ENCODE peak calls at places on chromosomes 16 and 17, in seven cellular contexts. One of them, this sample, is unnamed.

GRCh38 chr17:17921192-17922082 is 50.8 kb downstream of the TOM1L2 start:
- DNase-seq in NCI-H1092 treated with DMSO at 0.1 percent for 48 hours: no peak
- DNase-seq in activated naive CD8-positive, alpha-beta T cell treated with anti-CD3 and anti-CD28 coated beads for 36 hours: no peak
- DNase-seq in T-cell: no peak
- DNase-seq in progenitor cell of endocrine pancreas: no peak
- DNase-seq in naive B cell: no peak
- DNase-seq in CD8-positive, alpha-beta memory T cell: no peak
- DNase-seq in this sample: peak; percentile 32

GRCh38 chr16:2971134-2971984 is 2.2 kb downstream of the PAQR4 start:
- DNase-seq in naive B cell: no peak
- DNase-seq in CD8-positive, alpha-beta memory T cell: no peak
- DNase-seq in progenitor cell of endocrine pancreas: no peak
- DNase-seq in NCI-H1092 treated with DMSO at 0.1 percent for 48 hours: no peak
- DNase-seq in activated naive CD8-positive, alpha-beta T cell treated with anti-CD3 and anti-CD28 coated beads for 36 hours: no peak
- DNase-seq in T-cell: no peak
- DNase-seq in this sample: no peak

GRCh38 chr17:67059372-67059771 is 15.0 kb downstream of the CACNG1 start:
- DNase-seq in activated naive CD8-positive, alpha-beta T cell treated with anti-CD3 and anti-CD28 coated beads for 36 hours: no peak
- DNase-seq in NCI-H1092 treated with DMSO at 0.1 percent for 48 hours: no peak
- DNase-seq in naive B cell: no peak
- DNase-seq in T-cell: no peak
- DNase-seq in progenitor cell of endocrine pancreas: no peak
- DNase-seq in CD8-positive, alpha-beta memory T cell: no peak
- DNase-seq in this sample: no peak

GRCh38 chr17:6079155-6079554 is 9.0 kb downstream of the WSCD1 start:
- DNase-seq in progenitor cell of endocrine pancreas: no peak
- DNase-seq in NCI-H1092 treated with DMSO at 0.1 percent for 48 hours: no peak
- DNase-seq in naive B cell: no peak
- DNase-seq in activated naive CD8-positive, alpha-beta T cell treated with anti-CD3 and anti-CD28 coated beads for 36 hours: no peak
- DNase-seq in T-cell: no peak
- DNase-seq in CD8-positive, alpha-beta memory T cell: no peak
- DNase-seq in this sample: no peak

GRCh38 chr17:77649717-77650211 is 308.7 kb upstream of the TNRC6C start:
- DNase-seq in CD8-positive, alpha-beta memory T cell: no peak
- DNase-seq in progenitor cell of endocrine pancreas: no peak
- DNase-seq in naive B cell: no peak
- DNase-seq in NCI-H1092 treated with DMSO at 0.1 percent for 48 hours: no peak
- DNase-seq in T-cell: no peak
- DNase-seq in activated naive CD8-positive, alpha-beta T cell treated with anti-CD3 and anti-CD28 coated beads for 36 hours: no peak
- DNase-seq in this sample: no peak

GRCh38 chr16:89096768-89097527 is 3.3 kb downstream of the ACSF3 start:
- DNase-seq in naive B cell: no peak
- DNase-seq in CD8-positive, alpha-beta memory T cell: peak; percentile 30
- DNase-seq in T-cell: peak; percentile 69
- DNase-seq in activated naive CD8-positive, alpha-beta T cell treated with anti-CD3 and anti-CD28 coated beads for 36 hours: peak; percentile 66
- DNase-seq in progenitor cell of endocrine pancreas: no peak
- DNase-seq in NCI-H1092 treated with DMSO at 0.1 percent for 48 hours: no peak
- DNase-seq in this sample: no peak

GRCh38 chr17:2902546-2902945 is 106.3 kb downstream of the RAP1GAP2 start:
- DNase-seq in naive B cell: no peak
- DNase-seq in T-cell: no peak
- DNase-seq in activated naive CD8-positive, alpha-beta T cell treated with anti-CD3 and anti-CD28 coated beads for 36 hours: no peak
- DNase-seq in CD8-positive, alpha-beta memory T cell: no peak
- DNase-seq in NCI-H1092 treated with DMSO at 0.1 percent for 48 hours: no peak
- DNase-seq in progenitor cell of endocrine pancreas: no peak
- DNase-seq in this sample: no peak

GRCh38 chr16:54928421-54929089 is 2.1 kb upstream of the IRX5 start:
- DNase-seq in CD8-positive, alpha-beta memory T cell: peak; percentile 29
- DNase-seq in T-cell: no peak
- DNase-seq in naive B cell: no peak
- DNase-seq in activated naive CD8-positive, alpha-beta T cell treated with anti-CD3 and anti-CD28 coated beads for 36 hours: peak; percentile 45
- DNase-seq in NCI-H1092 treated with DMSO at 0.1 percent for 48 hours: peak; percentile 76
- DNase-seq in progenitor cell of endocrine pancreas: no peak
- DNase-seq in this sample: peak; percentile 71

GRCh38 chr17:18248300-18248731 is 10.2 kb downstream of the FLII start:
- DNase-seq in T-cell: peak; percentile 66
- DNase-seq in naive B cell: peak; percentile 61
- DNase-seq in NCI-H1092 treated with DMSO at 0.1 percent for 48 hours: peak; percentile 27
- DNase-seq in CD8-positive, alpha-beta memory T cell: peak; percentile 45
- DNase-seq in activated naive CD8-positive, alpha-beta T cell treated with anti-CD3 and anti-CD28 coated beads for 36 hours: peak; percentile 67
- DNase-seq in progenitor cell of endocrine pancreas: peak; percentile 49
- DNase-seq in this sample: peak; percentile 60

GRCh38 chr16:64225696-64226095 is 896.2 kb downstream of the CDH11 start:
- DNase-seq in T-cell: no peak
- DNase-seq in CD8-positive, alpha-beta memory T cell: no peak
- DNase-seq in NCI-H1092 treated with DMSO at 0.1 percent for 48 hours: no peak
- DNase-seq in activated naive CD8-positive, alpha-beta T cell treated with anti-CD3 and anti-CD28 coated beads for 36 hours: no peak
- DNase-seq in progenitor cell of endocrine pancreas: no peak
- DNase-seq in naive B cell: no peak
- DNase-seq in this sample: no peak

GRCh38 chr16:3690991-3691720 is 26.2 kb downstream of the TRAP1 start:
- DNase-seq in progenitor cell of endocrine pancreas: no peak
- DNase-seq in naive B cell: no peak
- DNase-seq in NCI-H1092 treated with DMSO at 0.1 percent for 48 hours: no peak
- DNase-seq in T-cell: no peak
- DNase-seq in CD8-positive, alpha-beta memory T cell: no peak
- DNase-seq in activated naive CD8-positive, alpha-beta T cell treated with anti-CD3 and anti-CD28 coated beads for 36 hours: no peak
- DNase-seq in this sample: no peak

GRCh38 chr16:10250137-10250850 is 68.1 kb upstream of the GRIN2A start:
- DNase-seq in NCI-H1092 treated with DMSO at 0.1 percent for 48 hours: no peak
- DNase-seq in CD8-positive, alpha-beta memory T cell: no peak
- DNase-seq in T-cell: no peak
- DNase-seq in activated naive CD8-positive, alpha-beta T cell treated with anti-CD3 and anti-CD28 coated beads for 36 hours: no peak
- DNase-seq in naive B cell: no peak
- DNase-seq in progenitor cell of endocrine pancreas: no peak
- DNase-seq in this sample: no peak

GRCh38 chr17:751269-752001 is 629 bp downstream of the GEMIN4 start:
- DNase-seq in CD8-positive, alpha-beta memory T cell: peak; percentile 33
- DNase-seq in activated naive CD8-positive, alpha-beta T cell treated with anti-CD3 and anti-CD28 coated beads for 36 hours: peak; percentile 59
- DNase-seq in T-cell: peak; percentile 50
- DNase-seq in NCI-H1092 treated with DMSO at 0.1 percent for 48 hours: no peak
- DNase-seq in naive B cell: peak; percentile 70
- DNase-seq in progenitor cell of endocrine pancreas: no peak
- DNase-seq in this sample: peak; percentile 35

GRCh38 chr17:17666111-17666714 is 15.0 kb upstream of the RAI1 start:
- DNase-seq in CD8-positive, alpha-beta memory T cell: no peak
- DNase-seq in activated naive CD8-positive, alpha-beta T cell treated with anti-CD3 and anti-CD28 coated beads for 36 hours: no peak
- DNase-seq in naive B cell: no peak
- DNase-seq in progenitor cell of endocrine pancreas: no peak
- DNase-seq in T-cell: no peak
- DNase-seq in NCI-H1092 treated with DMSO at 0.1 percent for 48 hours: no peak
- DNase-seq in this sample: no peak

GRCh38 chr16:76614255-76614654 is 337.1 kb downstream of the CNTNAP4 start:
- DNase-seq in CD8-positive, alpha-beta memory T cell: no peak
- DNase-seq in progenitor cell of endocrine pancreas: no peak
- DNase-seq in naive B cell: no peak
- DNase-seq in activated naive CD8-positive, alpha-beta T cell treated with anti-CD3 and anti-CD28 coated beads for 36 hours: no peak
- DNase-seq in NCI-H1092 treated with DMSO at 0.1 percent for 48 hours: peak; percentile 89
- DNase-seq in T-cell: no peak
- DNase-seq in this sample: peak; percentile 26

GRCh38 chr17:16406742-16407674 is 8.4 kb upstream of the TRPV2 start:
- DNase-seq in NCI-H1092 treated with DMSO at 0.1 percent for 48 hours: no peak
- DNase-seq in naive B cell: no peak
- DNase-seq in activated naive CD8-positive, alpha-beta T cell treated with anti-CD3 and anti-CD28 coated beads for 36 hours: no peak
- DNase-seq in progenitor cell of endocrine pancreas: peak; percentile 53
- DNase-seq in T-cell: no peak
- DNase-seq in CD8-positive, alpha-beta memory T cell: no peak
- DNase-seq in this sample: peak; percentile 70

This sample was measured in NCI-H146.